ENCODE peak calls at places on chromosomes 16 and 17, in six cellular contexts. Y is heart left ventricle, K is transverse colon, N is aorta, V is prostate gland, G is HCT116. W is an unnamed sample. For H3K27me3, the result is how much of the 10 kb centered on the place peaks cover.

GRCh38 chr17:79484600-79485398 is 126.1 kb downstream of the RBFOX3 start:
- DNase-seq in G (no peak), N (no peak), K (no peak), V (no peak), Y (no peak), W (no peak)

GRCh38 chr17:9926150-9926804 is 21.2 kb upstream of the RCVRN start:
- DNase-seq in N (no peak), G (no peak), Y (no peak), K (no peak), V (no peak), W (no peak)

GRCh38 chr16:58269526-58269925 is 25.3 kb downstream of the PRSS54 start:
- DNase-seq in N (no peak), V (no peak), Y (no peak), G (no peak), K (no peak), W (no peak)

GRCh38 chr17:56786989-56787482 is 46.7 kb downstream of the C17orf67 start:
- DNase-seq in V (peak), G (peak), K (peak), Y (no peak), N (peak), W (no peak)

GRCh38 chr17:19876524-19877161 is 8.9 kb upstream of the ULK2 start:
- DNase-seq in V (no peak), G (no peak), N (peak), K (peak), Y (peak), W (no peak)

GRCh38 chr17:19447085-19447583 is 36.1 kb downstream of the RNF112 start:
- DNase-seq in K (peak), G (peak), N (peak), Y (peak), V (peak), W (no peak)

GRCh38 chr16:10561001-10561400 is 19.4 kb downstream of the EMP2 start:
- DNase-seq in N (no peak), G (no peak), V (no peak), K (no peak), Y (no peak), W (no peak)

GRCh38 chr17:79974786-79975497 is 60.7 kb downstream of the TBC1D16 start:
- DNase-seq in K (no peak), N (no peak), V (no peak), G (no peak), Y (no peak), W (no peak)

GRCh38 chr16:69833791-69834282 is 71.7 kb downstream of the WWP2 start:
- DNase-seq in V (no peak), K (peak), G (no peak), Y (no peak), N (no peak), W (no peak)

GRCh38 chr17:69960755-69961154 is 114.3 kb upstream of the KCNJ16 start:
- DNase-seq in G (no peak), K (no peak), N (peak), V (peak), Y (peak), W (no peak)

GRCh38 chr17:31052187-31052889 is 42.4 kb upstream of the NF1 start:
- DNase-seq in N (peak), K (no peak), V (peak), G (peak), Y (peak), W (no peak)

GRCh38 chr16:86869288-86870022 is 291.1 kb downstream of the FOXL1 start:
- DNase-seq in Y (no peak), G (no peak), V (no peak), K (no peak), N (peak), W (no peak)
- H3K27me3 ChIP-seq in Y (under half), G (under half), V (under half), K (under half), N (under half), W (under half)

GRCh38 chr17:45144199-45145034 is 3.9 kb upstream of the HEXIM1 start:
- DNase-seq in V (peak), G (no peak), N (peak), Y (peak), K (peak), W (no peak)
- H3K4me3 ChIP-seq in V (peak), G (no peak), N (peak), Y (peak), K (peak), W (peak)

GRCh38 chr17:36845916-36846315 is 91.4 kb upstream of the LHX1 start:
- DNase-seq in Y (no peak), V (no peak), G (no peak), K (no peak), N (no peak), W (no peak)
- H3K27me3 ChIP-seq in Y (half or more), V (under half), G (under half), K (under half), N (under half), W (under half)

DNA sequence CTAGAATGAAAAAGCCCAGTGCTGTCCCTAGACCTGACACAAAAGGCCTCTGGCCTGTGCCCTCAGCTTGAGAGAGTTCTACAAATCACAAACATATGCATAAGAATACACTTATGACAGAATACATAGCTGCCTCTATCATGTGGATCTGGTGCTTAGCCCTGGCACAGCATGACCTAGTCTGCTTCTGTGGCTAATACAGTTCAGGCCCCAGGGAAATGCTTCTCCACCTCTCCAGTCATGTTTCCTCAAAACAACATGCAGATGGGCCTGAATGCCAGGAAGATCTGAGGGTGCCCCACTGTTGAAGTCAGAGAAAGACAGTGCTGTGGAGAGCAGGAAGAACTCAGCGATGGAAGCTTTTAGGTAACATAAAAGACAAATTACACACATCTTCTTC is 231.9 kb upstream of the SALL1 start:
- DNase-seq in V (no peak), N (no peak), Y (no peak), G (no peak), K (no peak), W (no peak)
- H3K4me3 ChIP-seq in V (no peak), N (no peak), Y (no peak), G (no peak), K (no peak), W (no peak)

GRCh38 chr17:2798188-2798587 is 1.9 kb downstream of the RAP1GAP2 start:
- DNase-seq in N (no peak), Y (no peak), K (no peak), G (no peak), V (no peak), W (no peak)

GRCh38 chr17:2796164-2797140 is at the start of gene RAP1GAP2:
- DNase-seq in V (no peak), K (peak), G (no peak), N (peak), Y (peak), W (no peak)

GRCh38 chr17:2798679-2799078 is 2.4 kb downstream of the RAP1GAP2 start:
- DNase-seq in K (no peak), V (no peak), G (no peak), N (no peak), Y (no peak), W (no peak)

GRCh38 chr17:2797226-2797625 is 988 bp downstream of the RAP1GAP2 start:
- DNase-seq in V (no peak), K (no peak), Y (no peak), G (no peak), N (no peak), W (no peak)

DNA sequence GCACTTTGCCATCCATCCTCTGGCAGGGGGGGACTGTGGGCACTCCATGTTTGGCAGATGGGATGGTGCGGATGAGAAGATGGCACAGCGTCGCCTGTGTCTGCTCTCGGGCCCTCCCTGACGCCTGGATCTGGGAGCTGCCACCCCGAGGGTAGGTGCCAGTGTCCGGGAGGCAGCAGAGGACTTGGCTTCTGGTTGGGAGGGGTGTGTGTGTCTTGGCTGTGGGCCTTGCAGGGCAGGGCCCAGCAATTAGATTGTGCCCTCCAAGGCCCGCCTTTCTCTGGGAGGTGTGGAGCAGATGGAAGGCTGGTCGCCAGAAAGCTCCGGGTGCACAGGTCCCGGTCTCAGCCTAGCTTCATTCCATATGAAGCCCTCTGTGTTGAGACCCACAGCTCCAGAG is 1.4 kb downstream of the RAP1GAP2 start:
- DNase-seq in G (no peak), V (no peak), K (peak), Y (no peak), N (no peak), W (no peak)
- H3K27me3 ChIP-seq in G (under half), V (under half), K (under half), Y (under half), N (under half), W (under half)

GRCh38 chr16:67538666-67539101 is 10.1 kb downstream of the RIPOR1 start:
- DNase-seq in K (no peak), G (no peak), V (no peak), N (no peak), Y (no peak), W (no peak)
- H3K4me3 ChIP-seq in K (no peak), G (no peak), V (peak), N (no peak), Y (peak), W (peak)

GRCh38 chr17:50559674-50560184 is 786 bp upstream of the CACNA1G start:
- DNase-seq in Y (no peak), V (no peak), K (peak), N (peak), G (peak), W (peak)

GRCh38 chr17:50560185-50560824 is at the start of gene CACNA1G:
- DNase-seq in G (peak), Y (peak), K (peak), V (peak), N (peak), W (peak)

GRCh38 chr17:50558581-50558954 is 1.9 kb upstream of the CACNA1G start:
- DNase-seq in G (no peak), Y (no peak), N (no peak), V (no peak), K (no peak), W (no peak)

GRCh38 chr17:50558091-50558490 is 2.4 kb upstream of the CACNA1G start:
- DNase-seq in N (no peak), V (no peak), G (no peak), K (no peak), Y (no peak), W (no peak)

GRCh38 chr17:50558955-50559614 is 1.4 kb upstream of the CACNA1G start:
- DNase-seq in G (no peak), K (no peak), Y (no peak), N (no peak), V (no peak), W (no peak)
- H3K27me3 ChIP-seq in G (under half), K (half or more), Y (under half), N (under half), V (under half), W (under half)

GRCh38 chr17:81066072-81066471 is 31.1 kb downstream of the BAIAP2 start:
- DNase-seq in K (no peak), G (no peak), Y (no peak), V (peak), N (no peak), W (no peak)
- H3K4me3 ChIP-seq in K (no peak), G (no peak), Y (no peak), V (no peak), N (no peak), W (no peak)

DNA sequence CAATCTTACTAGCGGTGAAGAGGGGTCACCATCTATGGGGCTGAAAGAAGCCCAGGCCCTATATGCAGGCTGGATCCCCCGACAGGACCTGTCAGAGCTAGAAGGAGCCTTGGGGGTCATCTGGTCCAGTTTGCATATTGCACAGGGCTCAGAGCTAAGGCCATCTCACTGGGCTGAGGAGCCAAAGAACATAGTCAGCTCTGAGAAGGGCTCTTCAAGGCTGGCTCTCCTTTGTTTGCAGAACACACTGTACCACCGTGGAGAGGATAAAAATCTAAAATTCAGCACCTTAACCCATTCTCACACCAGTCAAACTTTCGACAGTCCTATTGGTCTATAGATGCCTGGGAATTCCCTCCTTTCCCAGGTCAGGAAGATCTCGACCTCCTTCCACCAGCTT is 24.2 kb downstream of the WNT3 start:
- DNase-seq in Y (no peak), V (no peak), G (no peak), N (no peak), K (no peak), W (no peak)
- H3K27me3 ChIP-seq in Y (under half), V (under half), G (under half), N (under half), K (half or more), W (under half)

GRCh38 chr16:88356727-88357199 is 26.0 kb upstream of the ZNF469 start:
- DNase-seq in Y (no peak), G (no peak), V (no peak), K (no peak), N (peak), W (no peak)

GRCh38 chr16:88356124-88356726 is 26.5 kb upstream of the ZNF469 start:
- DNase-seq in N (peak), V (no peak), K (no peak), G (no peak), Y (no peak), W (no peak)

GRCh38 chr16:88357306-88358032 is 25.3 kb upstream of the ZNF469 start:
- DNase-seq in K (no peak), V (no peak), N (peak), Y (no peak), G (no peak), W (no peak)

GRCh38 chr16:88359008-88359407 is 23.8 kb upstream of the ZNF469 start:
- DNase-seq in Y (no peak), N (peak), G (no peak), K (no peak), V (no peak), W (no peak)

DNA sequence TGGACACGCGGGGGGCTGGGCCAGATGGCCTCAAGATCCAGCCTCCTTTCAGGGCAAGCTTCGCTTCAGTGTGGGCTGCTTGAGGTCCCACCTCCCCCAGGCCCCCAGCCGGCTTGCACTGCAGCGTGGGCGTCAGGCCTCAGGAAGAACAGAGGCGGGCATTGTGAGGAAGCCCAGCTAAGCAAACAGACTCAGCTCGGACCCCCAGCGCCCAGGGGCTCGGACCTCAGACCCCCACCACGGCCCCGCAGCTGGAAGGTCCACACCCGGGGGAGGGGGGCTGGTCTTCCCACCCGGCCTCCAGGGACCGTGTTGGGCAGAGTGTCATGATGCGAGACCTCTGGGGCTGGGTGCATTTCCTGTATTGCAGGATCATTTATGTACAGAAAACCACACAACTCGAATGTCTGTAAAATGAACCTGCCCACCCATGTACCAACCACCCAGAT is 24.7 kb upstream of the ZNF469 start:
- DNase-seq in K (no peak), N (peak), G (no peak), Y (no peak), V (no peak), W (no peak)
- H3K4me3 ChIP-seq in K (no peak), N (no peak), G (no peak), Y (no peak), V (no peak), W (no peak)